ENCODE peak calls at places on chromosome 6, in five cellular contexts. E, H, A, X and O are unnamed samples.

GRCh38 chr6:134007077-134007476 is 45.3 kb downstream of the SLC2A12 start:
- DNase-seq in E (peak; percentile 55), H (no peak), X (no peak), A (no peak), O (no peak)

GRCh38 chr6:53432318-53433161 is 83.8 kb upstream of the ELOVL5 start:
- DNase-seq in X (no peak), H (peak; percentile 10), E (no peak), A (no peak), O (no peak)

GRCh38 chr6:84623956-84624680 is 140.3 kb downstream of the TBX18 start:
- DNase-seq in H (no peak), E (no peak), A (no peak), X (peak; percentile 26), O (no peak)

GRCh38 chr6:40550096-40550731 is 37.0 kb downstream of the LRFN2 start:
- DNase-seq in E (no peak), A (no peak), H (peak; percentile 30), X (no peak), O (no peak)

GRCh38 chr6:53854843-53855567 is 60.2 kb downstream of the LRRC1 start:
- DNase-seq in H (no peak), E (no peak), A (peak; percentile 62), X (no peak), O (no peak)

GRCh38 chr6:147132889-147133288 is 71.3 kb upstream of the STXBP5 start:
- DNase-seq in H (no peak), E (no peak), X (no peak), A (no peak), O (no peak)

GRCh38 chr6:136719280-136720044 is 72.8 kb downstream of the MAP3K5 start:
- DNase-seq in E (no peak), A (no peak), H (no peak), X (no peak), O (no peak)

GRCh38 chr6:12911387-12911960 is 194.9 kb downstream of the PHACTR1 start:
- DNase-seq in H (no peak), A (no peak), E (no peak), X (no peak), O (no peak)

GRCh38 chr6:32886674-32887383 is 32.8 kb downstream of the PSMB9 start:
- DNase-seq in E (no peak), A (no peak), H (no peak), X (no peak), O (no peak)

GRCh38 chr6:135087403-135087802 is 32.8 kb upstream of the HBS1L start:
- DNase-seq in E (no peak), A (no peak), X (no peak), H (no peak), O (no peak)

GRCh38 chr6:14521141-14521540 is 403.6 kb downstream of the CD83 start:
- DNase-seq in H (no peak), X (no peak), E (no peak), A (no peak), O (no peak)

GRCh38 chr6:64334646-64335045 is 699.0 kb downstream of the PHF3 start:
- DNase-seq in X (no peak), H (no peak), E (no peak), A (no peak), O (no peak)

GRCh38 chr6:111087106-111087835 is at the start of gene SLC16A10:
- DNase-seq in H (peak; percentile 92), A (no peak), E (peak; percentile 73), X (peak; percentile 76), O (peak; percentile 65)

GRCh38 chr6:161342039-161342438 is 68.2 kb upstream of the AGPAT4 start:
- DNase-seq in E (no peak), A (no peak), H (no peak), X (no peak), O (no peak)

GRCh38 chr6:36334832-36335459 is 1.7 kb downstream of the BNIP5 start:
- DNase-seq in H (no peak), X (no peak), E (peak; percentile 67), A (no peak), O (no peak)

GRCh38 chr6:30687659-30688431 is 1.4 kb upstream of the PPP1R18 start:
- DNase-seq in H (no peak), A (no peak), X (peak; percentile 69), E (no peak), O (no peak)
- TF ChIP-seq CTCF in H (no peak), A (peak; percentile 48), X (no peak), E (no peak), O (no peak)

DNA sequence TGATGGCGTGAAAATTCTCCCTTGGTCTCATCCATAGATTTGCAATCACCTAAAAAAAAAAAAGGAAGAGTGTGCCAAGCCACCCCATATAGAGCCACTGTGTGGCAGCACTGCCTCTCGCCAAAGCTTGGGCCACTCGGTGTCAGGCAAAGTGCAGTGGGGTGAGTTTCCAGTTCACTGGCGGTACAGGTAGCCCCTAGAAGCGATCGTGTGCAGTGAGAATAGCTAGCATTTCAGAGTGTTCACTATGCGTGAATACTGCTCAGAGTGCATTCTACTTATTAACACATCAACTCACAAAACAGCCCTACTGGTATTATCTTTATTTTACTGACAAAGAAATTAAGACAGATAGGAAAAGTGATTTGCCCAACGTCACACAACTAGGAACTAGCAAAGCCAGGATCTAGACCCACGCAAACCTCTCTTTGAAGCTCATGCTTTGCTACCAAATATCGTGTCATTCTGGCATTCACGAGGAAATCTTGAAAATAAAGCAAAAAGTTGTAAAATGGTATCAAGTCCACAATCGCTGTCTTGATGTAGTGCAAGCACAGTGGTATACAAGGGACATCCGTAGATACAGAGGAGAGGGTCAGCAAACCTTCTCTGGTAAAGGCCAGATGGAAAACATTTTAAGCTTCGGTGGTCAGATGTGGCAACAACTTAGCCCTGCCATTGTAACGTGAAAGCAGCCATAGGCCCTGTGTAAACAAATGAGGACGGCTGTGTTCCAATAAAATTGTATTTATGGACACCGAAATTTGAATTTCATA is 10.4 kb upstream of the GCNT2 start:
- DNase-seq in X (peak; percentile 64), E (peak; percentile 75), A (no peak), H (peak; percentile 61), O (no peak)
- TF ChIP-seq CTCF in X (peak; percentile 55), E (peak; percentile 73), A (peak; percentile 73), H (peak; percentile 68), O (no peak)

GRCh38 chr6:39309942-39310531 is 4.2 kb downstream of the KCNK17 start:
- DNase-seq in X (peak; percentile 67), A (peak; percentile 22), H (peak; percentile 82), E (peak; percentile 84), O (peak; percentile 35)
- TF ChIP-seq CTCF in X (peak; percentile 83), A (peak; percentile 86), H (peak; percentile 84), E (peak; percentile 96), O (no peak)

GRCh38 chr6:4057036-4057435 is 21.9 kb downstream of the FAM217A start:
- DNase-seq in X (no peak), H (no peak), E (no peak), A (no peak), O (no peak)

GRCh38 chr6:4059115-4059777 is 19.7 kb downstream of the FAM217A start:
- DNase-seq in E (no peak), H (no peak), X (no peak), A (peak; percentile 74), O (no peak)

GRCh38 chr6:4055420-4056041 is 23.4 kb downstream of the FAM217A start:
- DNase-seq in E (no peak), H (no peak), X (peak; percentile 38), A (peak; percentile 71), O (no peak)
- TF ChIP-seq CTCF in E (peak; percentile 59), H (no peak), X (peak; percentile 23), A (peak; percentile 93), O (no peak)

DNA sequence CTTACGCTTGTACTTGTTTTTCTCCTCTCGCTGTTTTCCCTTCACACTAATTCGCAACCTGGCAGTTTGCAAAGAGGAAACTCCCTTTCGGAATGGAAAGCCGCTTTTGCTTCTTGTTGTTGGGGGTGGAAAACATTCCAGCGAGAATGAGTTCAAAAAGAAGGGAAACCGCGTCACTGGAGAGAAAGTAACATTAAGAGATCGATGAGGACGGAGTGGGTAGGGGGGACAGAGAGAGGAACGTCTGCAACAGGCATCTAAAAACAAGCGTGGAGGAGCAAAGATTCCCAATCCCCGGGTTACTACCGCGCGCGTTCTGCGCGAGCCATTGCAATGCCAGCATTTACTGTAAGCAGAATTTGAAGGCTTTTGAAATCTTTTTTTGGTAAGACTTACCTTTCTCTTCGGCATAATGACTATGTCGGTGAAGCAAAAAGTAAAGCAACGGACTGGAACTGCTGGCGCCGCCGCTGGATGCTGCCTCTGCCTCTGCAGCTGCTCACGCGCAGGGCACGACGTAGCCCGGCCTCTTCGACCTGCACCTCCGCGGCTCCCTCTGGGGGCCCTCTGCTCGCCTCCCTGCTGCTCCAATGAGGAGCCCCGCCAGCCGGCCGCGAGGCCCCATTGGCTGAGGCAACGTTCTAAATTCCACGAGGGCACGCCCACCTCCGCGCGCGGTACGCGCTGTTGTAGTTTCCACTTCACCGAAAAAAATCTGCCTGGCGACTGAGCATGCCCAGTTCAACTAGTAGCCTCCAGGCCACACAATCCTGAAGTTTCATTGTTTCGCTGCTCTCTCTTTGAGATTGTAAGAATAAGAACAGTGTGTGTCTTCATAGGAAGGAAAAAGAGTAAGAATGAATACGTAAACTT is at the start of gene HMGN3:
- DNase-seq in X (peak; percentile 96), H (peak; percentile 89), A (peak; percentile 74), E (peak; percentile 90), O (peak; percentile 84)
- TF ChIP-seq CTCF in X (peak; percentile 10), H (no peak), A (peak; percentile 46), E (peak; percentile 16), O (no peak)

DNA sequence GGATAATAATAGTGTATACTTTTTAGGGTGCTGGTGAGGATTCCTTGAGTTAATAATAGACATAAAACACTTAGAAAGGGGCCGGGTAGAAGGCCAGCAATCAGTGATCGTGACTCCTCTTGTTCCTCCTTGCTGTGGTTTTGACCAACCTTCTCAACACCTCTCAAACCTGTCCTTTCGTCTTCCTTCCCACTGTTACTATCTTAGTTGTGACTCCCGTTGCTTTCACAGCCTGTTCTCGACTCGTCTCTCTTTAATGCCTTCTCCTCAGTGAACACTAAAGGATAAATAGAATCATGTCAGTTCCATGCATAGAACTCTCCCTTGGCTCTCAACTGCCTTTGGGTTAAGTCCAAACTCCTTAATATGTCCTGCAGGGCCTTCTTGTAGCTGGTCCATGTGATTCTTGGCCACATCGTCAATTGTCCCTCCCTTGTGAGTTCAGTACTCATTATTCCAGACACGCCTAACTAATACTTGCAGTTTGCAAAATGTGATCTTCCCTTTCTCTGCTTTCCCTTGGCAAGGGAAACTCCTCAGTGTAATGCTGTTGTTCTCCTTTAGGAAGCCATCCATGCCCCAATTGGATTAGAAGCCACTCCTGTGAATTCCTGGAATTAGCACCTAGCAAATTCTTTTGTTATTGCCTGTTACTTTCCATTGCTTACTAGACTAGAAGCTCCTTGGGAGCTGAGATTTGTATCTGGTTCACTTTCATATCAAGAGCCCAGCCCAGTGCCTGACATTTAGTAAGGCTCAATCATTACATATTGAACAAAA is 165.0 kb downstream of the UTRN start:
- DNase-seq in X (peak; percentile 25), A (no peak), E (no peak), H (no peak), O (no peak)
- TF ChIP-seq CTCF in X (no peak), A (no peak), E (no peak), H (no peak), O (no peak)